ENCODE peak calls at places on chromosome 11, in four cellular contexts. One of them, this sample, is unnamed.

GRCh38 chr11:35237860-35238715 is 99.1 kb downstream of the CD44 start:
- DNase-seq in BJ: no peak
- DNase-seq in CD4-positive, alpha-beta memory T cell: peak
- DNase-seq in iPS DF 6.9: peak
- DNase-seq in this sample: peak

GRCh38 chr11:9664276-9665171 is 647 bp downstream of the SWAP70 start:
- DNase-seq in BJ: no peak
- DNase-seq in CD4-positive, alpha-beta memory T cell: peak
- DNase-seq in iPS DF 6.9: no peak
- DNase-seq in this sample: peak

GRCh38 chr11:129861702-129862107 is 33.7 kb downstream of the NFRKB start:
- DNase-seq in BJ: peak
- DNase-seq in CD4-positive, alpha-beta memory T cell: no peak
- DNase-seq in iPS DF 6.9: peak
- DNase-seq in this sample: no peak

GRCh38 chr11:1298695-1299492 is 10.5 kb downstream of the TOLLIP start:
- DNase-seq in BJ: peak
- DNase-seq in CD4-positive, alpha-beta memory T cell: no peak
- DNase-seq in iPS DF 6.9: no peak
- DNase-seq in this sample: no peak

GRCh38 chr11:63920126-63920869 is 3.3 kb upstream of the RCOR2 start:
- DNase-seq in BJ: no peak
- DNase-seq in CD4-positive, alpha-beta memory T cell: no peak
- DNase-seq in iPS DF 6.9: no peak
- DNase-seq in this sample: no peak

GRCh38 chr11:120756931-120757330 is 245.4 kb downstream of the GRIK4 start:
- DNase-seq in BJ: no peak
- DNase-seq in CD4-positive, alpha-beta memory T cell: no peak
- DNase-seq in iPS DF 6.9: no peak
- DNase-seq in this sample: no peak

GRCh38 chr11:134413334-134414035 is 1.4 kb upstream of the B3GAT1 start:
- DNase-seq in BJ: no peak
- DNase-seq in CD4-positive, alpha-beta memory T cell: no peak
- DNase-seq in iPS DF 6.9: no peak
- DNase-seq in this sample: no peak

GRCh38 chr11:87281496-87281895 is 243.8 kb downstream of the TMEM135 start:
- DNase-seq in BJ: no peak
- DNase-seq in CD4-positive, alpha-beta memory T cell: no peak
- DNase-seq in iPS DF 6.9: no peak
- DNase-seq in this sample: no peak

GRCh38 chr11:8698917-8699441 is 16.4 kb downstream of the RPL27A start:
- DNase-seq in BJ: no peak
- DNase-seq in CD4-positive, alpha-beta memory T cell: no peak
- DNase-seq in iPS DF 6.9: no peak
- DNase-seq in this sample: no peak

GRCh38 chr11:70481625-70482528 is 83.5 kb downstream of the CTTN start:
- DNase-seq in BJ: no peak
- DNase-seq in CD4-positive, alpha-beta memory T cell: no peak
- DNase-seq in iPS DF 6.9: no peak
- DNase-seq in this sample: no peak

GRCh38 chr11:102139081-102139498 is 28.8 kb downstream of the YAP1 start:
- DNase-seq in BJ: peak
- DNase-seq in CD4-positive, alpha-beta memory T cell: no peak
- DNase-seq in iPS DF 6.9: no peak
- DNase-seq in this sample: no peak

GRCh38 chr11:96520939-96521338 is 131.1 kb downstream of the JRKL start:
- DNase-seq in BJ: no peak
- DNase-seq in CD4-positive, alpha-beta memory T cell: no peak
- DNase-seq in iPS DF 6.9: no peak
- DNase-seq in this sample: no peak

GRCh38 chr11:1706634-1707400 is 9.8 kb downstream of the KRTAP5-6 start:
- DNase-seq in BJ: no peak
- DNase-seq in CD4-positive, alpha-beta memory T cell: peak
- DNase-seq in iPS DF 6.9: no peak
- DNase-seq in this sample: no peak

GRCh38 chr11:19519912-19520641 is 192.6 kb upstream of the NAV2 start:
- DNase-seq in BJ: no peak
- DNase-seq in CD4-positive, alpha-beta memory T cell: no peak
- DNase-seq in iPS DF 6.9: no peak
- DNase-seq in this sample: no peak

DNA sequence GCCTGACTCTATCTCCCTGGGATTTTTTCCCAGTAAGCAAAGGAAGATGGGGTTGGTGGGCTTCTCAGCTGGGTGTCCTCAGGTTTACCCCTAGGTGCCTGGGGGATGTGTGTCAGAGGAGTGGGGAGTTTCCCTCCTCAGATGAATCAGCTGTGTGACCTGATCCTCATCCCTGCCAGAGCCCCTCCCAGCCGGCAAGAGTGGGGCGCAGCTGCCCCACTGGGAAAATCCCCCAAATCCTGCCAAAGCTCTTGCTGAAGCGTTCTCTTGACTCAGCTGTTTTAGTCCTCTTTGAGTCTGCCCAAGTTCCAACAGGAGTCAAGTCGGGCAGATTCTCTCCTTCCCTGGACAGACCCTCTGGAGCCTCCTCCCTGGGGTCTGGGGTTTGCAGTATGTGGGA is 6.0 kb downstream of the C11orf68 start:
- DNase-seq in BJ: no peak
- DNase-seq in CD4-positive, alpha-beta memory T cell: no peak
- DNase-seq in iPS DF 6.9: no peak
- DNase-seq in this sample: no peak
- H3K4me3 ChIP-seq in BJ: no peak
- H3K4me3 ChIP-seq in CD4-positive, alpha-beta memory T cell: no peak
- H3K4me3 ChIP-seq in iPS DF 6.9: no peak
- H3K4me3 ChIP-seq in this sample: no peak

GRCh38 chr11:114090976-114091375 is 31.5 kb downstream of the ZBTB16 start:
- DNase-seq in BJ: no peak
- DNase-seq in CD4-positive, alpha-beta memory T cell: no peak
- DNase-seq in iPS DF 6.9: no peak
- DNase-seq in this sample: no peak
- H3K4me3 ChIP-seq in BJ: no peak
- H3K4me3 ChIP-seq in CD4-positive, alpha-beta memory T cell: no peak
- H3K4me3 ChIP-seq in iPS DF 6.9: no peak
- H3K4me3 ChIP-seq in this sample: no peak

GRCh38 chr11:123525511-123525918 is 95.4 kb downstream of the GRAMD1B start:
- DNase-seq in BJ: no peak
- DNase-seq in CD4-positive, alpha-beta memory T cell: no peak
- DNase-seq in iPS DF 6.9: no peak
- DNase-seq in this sample: no peak

GRCh38 chr11:123526918-123527317 is 96.8 kb downstream of the GRAMD1B start:
- DNase-seq in BJ: no peak
- DNase-seq in CD4-positive, alpha-beta memory T cell: no peak
- DNase-seq in iPS DF 6.9: no peak
- DNase-seq in this sample: no peak

GRCh38 chr11:123523539-123523938 is 93.5 kb downstream of the GRAMD1B start:
- DNase-seq in BJ: no peak
- DNase-seq in CD4-positive, alpha-beta memory T cell: no peak
- DNase-seq in iPS DF 6.9: no peak
- DNase-seq in this sample: no peak

GRCh38 chr11:123526027-123526805 is 96.1 kb downstream of the GRAMD1B start:
- DNase-seq in BJ: no peak
- DNase-seq in CD4-positive, alpha-beta memory T cell: no peak
- DNase-seq in iPS DF 6.9: no peak
- DNase-seq in this sample: no peak

DNA sequence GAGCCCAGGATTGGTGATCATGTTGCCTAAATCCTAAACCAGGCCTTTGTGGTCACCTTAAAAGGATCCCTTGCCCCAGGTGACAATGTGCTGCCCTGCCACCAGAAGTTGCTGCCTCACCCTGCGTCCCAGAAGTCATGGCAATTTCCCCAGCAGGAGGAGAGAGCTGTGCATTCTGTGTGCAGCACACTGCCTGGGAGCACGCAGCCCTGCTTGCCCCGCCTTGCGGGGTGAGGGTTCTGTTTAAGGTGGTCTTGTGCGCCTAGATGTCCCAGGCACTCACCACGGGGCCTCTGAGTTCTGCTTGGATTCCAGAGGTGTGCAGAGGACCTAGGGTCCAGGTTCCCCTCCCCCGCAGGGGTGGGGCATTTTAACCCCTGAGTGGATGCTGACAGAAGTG is 95.0 kb downstream of the GRAMD1B start:
- DNase-seq in BJ: no peak
- DNase-seq in CD4-positive, alpha-beta memory T cell: no peak
- DNase-seq in iPS DF 6.9: no peak
- DNase-seq in this sample: no peak
- H3K4me3 ChIP-seq in BJ: peak
- H3K4me3 ChIP-seq in CD4-positive, alpha-beta memory T cell: no peak
- H3K4me3 ChIP-seq in iPS DF 6.9: no peak
- H3K4me3 ChIP-seq in this sample: no peak

DNA sequence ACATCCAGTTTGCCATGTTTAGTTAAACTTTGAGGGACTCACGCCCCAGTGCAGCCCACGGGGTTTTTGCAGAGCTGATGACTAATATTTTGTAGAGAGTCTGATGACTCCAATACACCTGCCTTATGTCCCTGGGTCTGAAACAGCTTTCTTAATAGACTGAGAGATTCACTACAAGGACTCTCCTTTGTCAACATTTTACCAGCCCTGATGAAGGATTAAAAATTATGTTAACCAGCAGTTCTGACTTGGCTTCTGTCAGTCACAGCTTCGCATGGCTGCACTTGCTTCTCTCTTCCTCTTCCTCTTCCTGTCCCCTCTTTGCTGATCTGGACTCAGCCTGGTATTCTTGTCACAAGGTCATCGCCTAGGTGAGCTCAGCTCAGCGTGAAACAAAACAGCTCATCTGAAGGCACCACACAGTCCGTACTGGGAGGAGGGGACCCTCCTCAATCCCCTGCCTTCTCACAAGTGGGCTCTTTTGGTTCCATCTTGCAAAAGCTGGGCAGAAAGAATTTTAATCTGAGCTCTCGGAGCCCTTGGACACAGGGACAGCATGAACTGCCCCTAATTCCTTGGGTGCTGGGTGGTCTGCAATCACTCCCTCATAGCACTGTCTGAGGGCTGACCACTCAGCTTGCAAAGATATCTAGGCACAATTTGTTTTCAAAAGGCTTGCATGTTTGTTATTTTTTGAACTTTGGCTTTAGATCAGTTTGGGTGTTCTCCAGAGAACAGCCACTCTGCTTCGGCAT is 38.1 kb upstream of the POU2AF1 start:
- DNase-seq in BJ: no peak
- DNase-seq in CD4-positive, alpha-beta memory T cell: no peak
- DNase-seq in iPS DF 6.9: no peak
- DNase-seq in this sample: peak
- H3K4me3 ChIP-seq in BJ: no peak
- H3K4me3 ChIP-seq in CD4-positive, alpha-beta memory T cell: no peak
- H3K4me3 ChIP-seq in iPS DF 6.9: no peak
- H3K4me3 ChIP-seq in this sample: peak